ENCODE peak calls at places on chromosomes 7 and 10, in ten cellular contexts. X, W, P, U, K, Q, I, R, B and A are unnamed samples.
A peak's percentile ranks its signal among the peaks of the same experiment; 100 is the strongest.

GRCh38 chr10:16967866-16968721 is 150.9 kb upstream of the RSU1 start:
- DNase-seq in X (no peak), I (no peak), W (no peak), U (peak; percentile 49), R (no peak), Q (no peak), P (no peak), K (no peak), B (no peak), A (no peak)

GRCh38 chr10:101244321-101245050 is 15.2 kb upstream of the LBX1 start:
- DNase-seq in X (no peak), U (no peak), K (no peak), Q (no peak), R (no peak), P (no peak), B (no peak), I (no peak), W (no peak), A (peak; percentile 53)

GRCh38 chr10:123496336-123496735 is 169.8 kb upstream of the GPR26 start:
- DNase-seq in U (no peak), K (no peak), X (no peak), W (no peak), P (no peak), B (peak; percentile 44), R (peak; percentile 5), Q (no peak), I (no peak), A (no peak)

GRCh38 chr10:76939862-76940495 is 697.6 kb downstream of the KCNMA1 start:
- DNase-seq in R (peak; percentile 35), K (no peak), Q (no peak), B (no peak), U (no peak), W (no peak), P (no peak), I (no peak), X (no peak), A (no peak)

GRCh38 chr10:77037735-77038411 is 599.7 kb downstream of the KCNMA1 start:
- DNase-seq in Q (no peak), I (no peak), K (no peak), U (no peak), R (no peak), B (peak; percentile 53), W (no peak), P (no peak), X (no peak), A (no peak)

GRCh38 chr7:27767374-27767773 is 27.4 kb downstream of the TAX1BP1 start:
- DNase-seq in I (no peak), X (no peak), Q (no peak), B (no peak), W (no peak), R (no peak), U (no peak), K (no peak), P (no peak), A (no peak)

GRCh38 chr7:29879609-29880008 is 73.3 kb downstream of the WIPF3 start:
- DNase-seq in Q (no peak), I (no peak), W (no peak), P (no peak), X (no peak), B (no peak), R (no peak), K (no peak), U (no peak), A (peak; percentile 33)

GRCh38 chr10:88064608-88065383 is 201.4 kb downstream of the PTEN start:
- DNase-seq in K (peak; percentile 14), U (peak; percentile 60), B (no peak), X (peak; percentile 81), P (no peak), R (no peak), I (no peak), W (no peak), Q (no peak), A (peak; percentile 68)

GRCh38 chr10:131978366-131978765 is 3.4 kb downstream of the BNIP3 start:
- DNase-seq in R (no peak), B (no peak), X (peak; percentile 49), K (no peak), Q (no peak), U (no peak), I (no peak), P (no peak), W (no peak), A (no peak)

GRCh38 chr7:41579961-41580935 is 122.6 kb downstream of the INHBA start:
- DNase-seq in B (no peak), U (no peak), R (no peak), W (no peak), K (no peak), I (no peak), X (no peak), P (no peak), Q (no peak), A (no peak)

GRCh38 chr7:39085590-39086049 is 107.9 kb downstream of the POU6F2 start:
- DNase-seq in U (no peak), P (no peak), B (peak; percentile 63), W (no peak), K (no peak), I (no peak), X (no peak), R (peak; percentile 22), Q (no peak), A (no peak)

GRCh38 chr10:74418285-74418872 is 267.4 kb downstream of the ADK start:
- DNase-seq in W (no peak), U (no peak), I (no peak), Q (no peak), R (peak; percentile 75), P (no peak), X (no peak), K (no peak), B (peak; percentile 92), A (no peak)

GRCh38 chr10:31508882-31509281 is 189.9 kb downstream of the ZEB1 start:
- DNase-seq in B (no peak), U (no peak), K (no peak), W (no peak), R (no peak), Q (no peak), I (no peak), P (no peak), X (no peak), A (no peak)

GRCh38 chr7:103637080-103637479 is 191.1 kb upstream of the SLC26A5 start:
- DNase-seq in U (no peak), Q (no peak), K (no peak), R (no peak), P (no peak), B (no peak), W (no peak), I (no peak), X (no peak), A (no peak)

GRCh38 chr7:35749548-35749947 is 51.3 kb upstream of the SEPTIN7 start:
- DNase-seq in I (no peak), R (no peak), W (no peak), Q (no peak), U (peak; percentile 36), K (no peak), P (no peak), X (no peak), B (no peak), A (no peak)

GRCh38 chr7:55109384-55110167 is 90.8 kb downstream of the EGFR start:
- DNase-seq in R (no peak), X (no peak), I (no peak), P (no peak), W (no peak), B (no peak), Q (no peak), K (no peak), U (no peak), A (no peak)

GRCh38 chr7:121126801-121127534 is 138.5 kb downstream of the CPED1 start:
- DNase-seq in P (no peak), W (no peak), B (no peak), R (no peak), Q (no peak), X (no peak), U (no peak), I (no peak), K (no peak), A (no peak)

GRCh38 chr10:96047004-96047649 is 3.7 kb downstream of the CCNJ start:
- DNase-seq in P (no peak), U (no peak), R (no peak), W (no peak), K (no peak), B (no peak), X (no peak), Q (no peak), I (no peak), A (no peak)